ENCODE peak calls at places on chromosomes 11 and 22, in five cellular contexts. J, R, P, D and F are unnamed samples.

GRCh38 chr11:119148855-119149370 is at the start of gene ABCG4:
- DNase-seq in R (peak), J (peak), P (no peak), D (peak), F (no peak)

GRCh38 chr11:45042560-45042959 is 91.9 kb upstream of the TP53I11 start:
- DNase-seq in R (no peak), J (no peak), D (no peak), P (peak), F (peak)

GRCh38 chr11:19574916-19575315 is 137.7 kb upstream of the NAV2 start:
- DNase-seq in R (no peak), J (no peak), D (no peak), P (no peak), F (no peak)

GRCh38 chr22:47458348-47458747 is 695.9 kb downstream of the TBC1D22A start:
- DNase-seq in J (no peak), R (no peak), D (no peak), P (no peak), F (no peak)

GRCh38 chr11:119103793-119104192 is 2.1 kb upstream of the DPAGT1 start:
- DNase-seq in P (no peak), D (no peak), R (no peak), J (no peak), F (no peak)

GRCh38 chr11:94513091-94513490 is 830 bp downstream of the C11orf97 start:
- DNase-seq in J (no peak), D (no peak), P (no peak), R (no peak), F (no peak)

GRCh38 chr11:2892215-2893020 is 6.8 kb upstream of the CDKN1C start:
- DNase-seq in R (peak), D (peak), J (peak), P (no peak), F (no peak)

GRCh38 chr11:75536786-75537629 is 11.3 kb upstream of the GDPD5 start:
- DNase-seq in D (no peak), J (no peak), P (no peak), R (no peak), F (no peak)

GRCh38 chr22:23563111-23563510 is 17.0 kb downstream of the IGLL1 start:
- DNase-seq in D (no peak), J (no peak), P (no peak), R (no peak), F (peak)

GRCh38 chr11:95108159-95108611 is 18.5 kb downstream of the ENDOD1 start:
- DNase-seq in R (peak), D (no peak), J (no peak), P (peak), F (peak)